ENCODE peak calls at places on chromosomes 5 and 9, in ten cellular contexts. One of them, this sample, is unnamed. For H3K4me1, the result is how much of the 10 kb centered on the place peaks cover.

GRCh38 chr5:132223861-132224260 is 3.8 kb downstream of the P4HA2 start:
- DNase-seq in upper lobe of right lung: no peak
- DNase-seq in pancreas: no peak
- DNase-seq in psoas muscle: no peak
- DNase-seq in effector memory CD4-positive, alpha-beta T cell: no peak
- DNase-seq in ascending aorta: no peak
- DNase-seq in CD4-positive, alpha-beta memory T cell: no peak
- DNase-seq in stomach: no peak
- DNase-seq in neural progenitor cell: no peak
- DNase-seq in CD8-positive, alpha-beta memory T cell: no peak
- DNase-seq in this sample: peak

GRCh38 chr5:96734871-96735325 is 72.7 kb downstream of the CAST start:
- DNase-seq in upper lobe of right lung: no peak
- DNase-seq in pancreas: no peak
- DNase-seq in psoas muscle: no peak
- DNase-seq in effector memory CD4-positive, alpha-beta T cell: no peak
- DNase-seq in ascending aorta: no peak
- DNase-seq in CD4-positive, alpha-beta memory T cell: no peak
- DNase-seq in stomach: no peak
- DNase-seq in neural progenitor cell: no peak
- DNase-seq in CD8-positive, alpha-beta memory T cell: no peak
- DNase-seq in this sample: no peak

GRCh38 chr9:112011051-112011620 is 114.5 kb downstream of the UGCG start:
- DNase-seq in upper lobe of right lung: no peak
- DNase-seq in pancreas: no peak
- DNase-seq in psoas muscle: no peak
- DNase-seq in effector memory CD4-positive, alpha-beta T cell: no peak
- DNase-seq in ascending aorta: no peak
- DNase-seq in CD4-positive, alpha-beta memory T cell: no peak
- DNase-seq in stomach: no peak
- DNase-seq in neural progenitor cell: no peak
- DNase-seq in CD8-positive, alpha-beta memory T cell: no peak
- DNase-seq in this sample: no peak

GRCh38 chr9:15400281-15400941 is 22.3 kb upstream of the SNAPC3 start:
- DNase-seq in upper lobe of right lung: no peak
- DNase-seq in pancreas: no peak
- DNase-seq in psoas muscle: no peak
- DNase-seq in effector memory CD4-positive, alpha-beta T cell: no peak
- DNase-seq in ascending aorta: no peak
- DNase-seq in CD4-positive, alpha-beta memory T cell: no peak
- DNase-seq in stomach: no peak
- DNase-seq in neural progenitor cell: no peak
- DNase-seq in CD8-positive, alpha-beta memory T cell: no peak
- DNase-seq in this sample: no peak

GRCh38 chr9:128629852-128630545 is 26.6 kb downstream of the DYNC2I2 start:
- DNase-seq in upper lobe of right lung: no peak
- DNase-seq in pancreas: no peak
- DNase-seq in psoas muscle: no peak
- DNase-seq in effector memory CD4-positive, alpha-beta T cell: no peak
- DNase-seq in ascending aorta: no peak
- DNase-seq in CD4-positive, alpha-beta memory T cell: no peak
- DNase-seq in stomach: no peak
- DNase-seq in neural progenitor cell: no peak
- DNase-seq in CD8-positive, alpha-beta memory T cell: peak
- DNase-seq in this sample: no peak

GRCh38 chr5:157172408-157172807 is 6.3 kb upstream of the GARIN3 start:
- DNase-seq in upper lobe of right lung: no peak
- DNase-seq in pancreas: no peak
- DNase-seq in psoas muscle: no peak
- DNase-seq in effector memory CD4-positive, alpha-beta T cell: peak
- DNase-seq in ascending aorta: no peak
- DNase-seq in CD4-positive, alpha-beta memory T cell: peak
- DNase-seq in stomach: no peak
- DNase-seq in neural progenitor cell: no peak
- DNase-seq in CD8-positive, alpha-beta memory T cell: peak
- DNase-seq in this sample: no peak

GRCh38 chr5:56094579-56095361 is 100.0 kb upstream of the IL6ST start:
- DNase-seq in upper lobe of right lung: no peak
- DNase-seq in pancreas: no peak
- DNase-seq in psoas muscle: no peak
- DNase-seq in effector memory CD4-positive, alpha-beta T cell: no peak
- DNase-seq in ascending aorta: no peak
- DNase-seq in CD4-positive, alpha-beta memory T cell: no peak
- DNase-seq in stomach: no peak
- DNase-seq in neural progenitor cell: no peak
- DNase-seq in CD8-positive, alpha-beta memory T cell: no peak
- DNase-seq in this sample: no peak

GRCh38 chr5:133289686-133290367 is 238.0 kb downstream of the HSPA4 start:
- DNase-seq in upper lobe of right lung: no peak
- DNase-seq in pancreas: no peak
- DNase-seq in psoas muscle: no peak
- DNase-seq in effector memory CD4-positive, alpha-beta T cell: no peak
- DNase-seq in ascending aorta: no peak
- DNase-seq in CD4-positive, alpha-beta memory T cell: no peak
- DNase-seq in stomach: no peak
- DNase-seq in neural progenitor cell: no peak
- DNase-seq in CD8-positive, alpha-beta memory T cell: no peak
- DNase-seq in this sample: no peak

GRCh38 chr5:95841914-95842812 is 19.6 kb upstream of the GLRX start:
- DNase-seq in upper lobe of right lung: no peak
- DNase-seq in pancreas: no peak
- DNase-seq in psoas muscle: peak
- DNase-seq in effector memory CD4-positive, alpha-beta T cell: no peak
- DNase-seq in ascending aorta: no peak
- DNase-seq in CD4-positive, alpha-beta memory T cell: no peak
- DNase-seq in stomach: peak
- DNase-seq in neural progenitor cell: no peak
- DNase-seq in CD8-positive, alpha-beta memory T cell: no peak
- DNase-seq in this sample: peak

GRCh38 chr5:10056228-10056760 is 193.4 kb downstream of the ATPSCKMT start:
- DNase-seq in upper lobe of right lung: no peak
- DNase-seq in pancreas: no peak
- DNase-seq in psoas muscle: no peak
- DNase-seq in effector memory CD4-positive, alpha-beta T cell: no peak
- DNase-seq in ascending aorta: no peak
- DNase-seq in CD4-positive, alpha-beta memory T cell: no peak
- DNase-seq in stomach: no peak
- DNase-seq in neural progenitor cell: no peak
- DNase-seq in CD8-positive, alpha-beta memory T cell: no peak
- DNase-seq in this sample: no peak

GRCh38 chr9:126389958-126390357 is 63.3 kb downstream of the MVB12B start:
- DNase-seq in upper lobe of right lung: no peak
- DNase-seq in pancreas: no peak
- DNase-seq in psoas muscle: no peak
- DNase-seq in effector memory CD4-positive, alpha-beta T cell: no peak
- DNase-seq in ascending aorta: no peak
- DNase-seq in CD4-positive, alpha-beta memory T cell: no peak
- DNase-seq in stomach: no peak
- DNase-seq in neural progenitor cell: no peak
- DNase-seq in CD8-positive, alpha-beta memory T cell: no peak
- DNase-seq in this sample: no peak

GRCh38 chr9:13758876-13759275 is 479.4 kb upstream of the MPDZ start:
- DNase-seq in upper lobe of right lung: no peak
- DNase-seq in pancreas: no peak
- DNase-seq in psoas muscle: no peak
- DNase-seq in effector memory CD4-positive, alpha-beta T cell: no peak
- DNase-seq in ascending aorta: no peak
- DNase-seq in CD4-positive, alpha-beta memory T cell: no peak
- DNase-seq in stomach: no peak
- DNase-seq in neural progenitor cell: no peak
- DNase-seq in CD8-positive, alpha-beta memory T cell: no peak
- DNase-seq in this sample: no peak

GRCh38 chr5:45795458-45795857 is 99.3 kb upstream of the HCN1 start:
- DNase-seq in upper lobe of right lung: no peak
- DNase-seq in pancreas: no peak
- DNase-seq in psoas muscle: no peak
- DNase-seq in effector memory CD4-positive, alpha-beta T cell: no peak
- DNase-seq in ascending aorta: no peak
- DNase-seq in CD4-positive, alpha-beta memory T cell: no peak
- DNase-seq in stomach: no peak
- DNase-seq in neural progenitor cell: no peak
- DNase-seq in CD8-positive, alpha-beta memory T cell: no peak
- DNase-seq in this sample: no peak

GRCh38 chr5:98268162-98268860 is 505.2 kb upstream of the RGMB start:
- DNase-seq in upper lobe of right lung: peak
- DNase-seq in pancreas: no peak
- DNase-seq in psoas muscle: no peak
- DNase-seq in effector memory CD4-positive, alpha-beta T cell: no peak
- DNase-seq in ascending aorta: no peak
- DNase-seq in CD4-positive, alpha-beta memory T cell: no peak
- DNase-seq in stomach: no peak
- DNase-seq in neural progenitor cell: no peak
- DNase-seq in CD8-positive, alpha-beta memory T cell: no peak
- DNase-seq in this sample: no peak

GRCh38 chr9:135612981-135613910 is 26.1 kb downstream of the GLT6D1 start:
- DNase-seq in upper lobe of right lung: peak
- DNase-seq in pancreas: no peak
- DNase-seq in psoas muscle: no peak
- DNase-seq in effector memory CD4-positive, alpha-beta T cell: no peak
- DNase-seq in ascending aorta: no peak
- DNase-seq in CD4-positive, alpha-beta memory T cell: no peak
- DNase-seq in stomach: no peak
- DNase-seq in neural progenitor cell: no peak
- DNase-seq in CD8-positive, alpha-beta memory T cell: no peak
- DNase-seq in this sample: no peak

GRCh38 chr9:68762570-68762969 is 57.5 kb downstream of the PIP5K1B start:
- DNase-seq in upper lobe of right lung: no peak
- DNase-seq in pancreas: no peak
- DNase-seq in psoas muscle: no peak
- DNase-seq in effector memory CD4-positive, alpha-beta T cell: no peak
- DNase-seq in ascending aorta: no peak
- DNase-seq in CD4-positive, alpha-beta memory T cell: no peak
- DNase-seq in stomach: no peak
- DNase-seq in neural progenitor cell: no peak
- DNase-seq in CD8-positive, alpha-beta memory T cell: no peak
- DNase-seq in this sample: no peak

GRCh38 chr9:71941060-71941568 is 29.7 kb downstream of the C9orf85 start:
- DNase-seq in upper lobe of right lung: no peak
- DNase-seq in pancreas: no peak
- DNase-seq in psoas muscle: no peak
- DNase-seq in effector memory CD4-positive, alpha-beta T cell: no peak
- DNase-seq in ascending aorta: no peak
- DNase-seq in CD4-positive, alpha-beta memory T cell: no peak
- DNase-seq in stomach: no peak
- DNase-seq in neural progenitor cell: no peak
- DNase-seq in CD8-positive, alpha-beta memory T cell: no peak
- DNase-seq in this sample: no peak

DNA sequence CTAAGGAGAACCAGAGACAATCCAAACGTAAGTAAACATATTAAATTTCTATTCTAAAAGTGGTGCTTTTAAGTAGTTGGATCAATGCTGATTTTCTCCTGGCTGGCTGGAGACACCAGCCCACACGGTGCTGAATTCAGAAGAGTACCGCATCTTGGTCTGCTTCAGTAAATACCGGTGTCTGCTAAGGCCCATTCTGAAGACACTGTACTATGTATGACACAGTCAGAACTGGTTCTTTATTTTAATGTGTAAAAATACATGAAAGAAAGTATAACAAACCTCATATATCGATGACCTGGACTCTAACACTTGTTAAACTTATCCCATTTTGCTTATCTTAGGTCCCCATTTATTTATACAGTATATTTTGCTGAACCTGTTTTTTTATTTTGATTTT is 32.8 kb downstream of the RAPGEF1 start:
- DNase-seq in upper lobe of right lung: no peak
- DNase-seq in pancreas: no peak
- DNase-seq in psoas muscle: no peak
- DNase-seq in effector memory CD4-positive, alpha-beta T cell: no peak
- DNase-seq in ascending aorta: no peak
- DNase-seq in CD4-positive, alpha-beta memory T cell: no peak
- DNase-seq in stomach: no peak
- DNase-seq in neural progenitor cell: no peak
- DNase-seq in CD8-positive, alpha-beta memory T cell: no peak
- DNase-seq in this sample: no peak
- H3K4me1 ChIP-seq in upper lobe of right lung: half or more
- H3K4me1 ChIP-seq in pancreas: half or more
- H3K4me1 ChIP-seq in psoas muscle: half or more
- H3K4me1 ChIP-seq in effector memory CD4-positive, alpha-beta T cell: under half
- H3K4me1 ChIP-seq in ascending aorta: under half
- H3K4me1 ChIP-seq in CD4-positive, alpha-beta memory T cell: half or more
- H3K4me1 ChIP-seq in stomach: half or more
- H3K4me1 ChIP-seq in neural progenitor cell: under half
- H3K4me1 ChIP-seq in CD8-positive, alpha-beta memory T cell: half or more
- H3K4me1 ChIP-seq in this sample: half or more

DNA sequence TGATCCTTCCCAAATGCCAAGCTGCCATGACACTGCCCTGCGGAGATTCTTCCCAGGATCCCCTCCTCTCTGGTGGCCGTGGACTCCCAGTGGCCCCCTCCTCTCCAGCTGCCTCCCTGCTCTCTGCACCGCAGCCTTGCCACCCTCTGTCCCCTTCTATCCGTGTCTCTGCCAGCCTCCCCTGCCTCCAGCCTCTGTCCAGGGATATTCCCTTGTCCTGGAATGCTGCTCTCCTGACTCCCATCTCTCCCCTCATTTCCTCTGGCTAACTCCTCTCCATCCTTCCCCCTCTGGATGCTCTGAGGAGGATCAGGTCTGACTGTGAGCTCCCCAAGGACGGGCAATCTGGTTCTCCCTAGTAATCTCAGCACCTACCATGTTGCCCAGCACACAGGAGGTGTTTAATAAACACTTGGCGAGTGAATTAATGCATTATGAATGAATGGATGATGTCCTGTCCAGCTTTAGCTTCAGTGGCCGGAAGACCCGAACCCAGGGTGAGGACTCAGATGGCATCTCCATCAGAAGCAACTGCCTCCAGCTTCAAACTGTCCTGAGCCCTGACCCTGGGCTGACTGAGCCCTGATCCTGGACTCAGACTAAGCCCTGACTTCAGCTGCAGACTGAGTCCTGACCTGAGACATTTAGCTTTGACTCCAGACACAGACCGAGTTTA is 7.5 kb upstream of the CRB2 start:
- DNase-seq in upper lobe of right lung: no peak
- DNase-seq in pancreas: no peak
- DNase-seq in psoas muscle: no peak
- DNase-seq in effector memory CD4-positive, alpha-beta T cell: no peak
- DNase-seq in ascending aorta: no peak
- DNase-seq in CD4-positive, alpha-beta memory T cell: no peak
- DNase-seq in stomach: no peak
- DNase-seq in neural progenitor cell: no peak
- DNase-seq in CD8-positive, alpha-beta memory T cell: no peak
- DNase-seq in this sample: no peak
- H3K4me1 ChIP-seq in upper lobe of right lung: under half
- H3K4me1 ChIP-seq in pancreas: under half
- H3K4me1 ChIP-seq in psoas muscle: under half
- H3K4me1 ChIP-seq in effector memory CD4-positive, alpha-beta T cell: under half
- H3K4me1 ChIP-seq in ascending aorta: under half
- H3K4me1 ChIP-seq in CD4-positive, alpha-beta memory T cell: under half
- H3K4me1 ChIP-seq in stomach: under half
- H3K4me1 ChIP-seq in neural progenitor cell: under half
- H3K4me1 ChIP-seq in CD8-positive, alpha-beta memory T cell: under half
- H3K4me1 ChIP-seq in this sample: under half

GRCh38 chr5:169286572-169287325 is 14.2 kb downstream of the SLIT3 start:
- DNase-seq in upper lobe of right lung: no peak
- DNase-seq in pancreas: no peak
- DNase-seq in psoas muscle: no peak
- DNase-seq in effector memory CD4-positive, alpha-beta T cell: no peak
- DNase-seq in ascending aorta: no peak
- DNase-seq in CD4-positive, alpha-beta memory T cell: no peak
- DNase-seq in stomach: no peak
- DNase-seq in neural progenitor cell: no peak
- DNase-seq in CD8-positive, alpha-beta memory T cell: no peak
- DNase-seq in this sample: no peak
- H3K4me1 ChIP-seq in upper lobe of right lung: under half
- H3K4me1 ChIP-seq in pancreas: under half
- H3K4me1 ChIP-seq in psoas muscle: under half
- H3K4me1 ChIP-seq in effector memory CD4-positive, alpha-beta T cell: under half
- H3K4me1 ChIP-seq in ascending aorta: under half
- H3K4me1 ChIP-seq in CD4-positive, alpha-beta memory T cell: under half
- H3K4me1 ChIP-seq in stomach: under half
- H3K4me1 ChIP-seq in neural progenitor cell: under half
- H3K4me1 ChIP-seq in CD8-positive, alpha-beta memory T cell: under half
- H3K4me1 ChIP-seq in this sample: under half

GRCh38 chr5:172410160-172410559 is 44.2 kb downstream of the SH3PXD2B start:
- DNase-seq in upper lobe of right lung: no peak
- DNase-seq in pancreas: no peak
- DNase-seq in psoas muscle: no peak
- DNase-seq in effector memory CD4-positive, alpha-beta T cell: no peak
- DNase-seq in ascending aorta: no peak
- DNase-seq in CD4-positive, alpha-beta memory T cell: no peak
- DNase-seq in stomach: no peak
- DNase-seq in neural progenitor cell: no peak
- DNase-seq in CD8-positive, alpha-beta memory T cell: no peak
- DNase-seq in this sample: no peak
- H3K4me1 ChIP-seq in upper lobe of right lung: under half
- H3K4me1 ChIP-seq in pancreas: under half
- H3K4me1 ChIP-seq in psoas muscle: under half
- H3K4me1 ChIP-seq in effector memory CD4-positive, alpha-beta T cell: under half
- H3K4me1 ChIP-seq in ascending aorta: under half
- H3K4me1 ChIP-seq in CD4-positive, alpha-beta memory T cell: under half
- H3K4me1 ChIP-seq in stomach: under half
- H3K4me1 ChIP-seq in neural progenitor cell: under half
- H3K4me1 ChIP-seq in CD8-positive, alpha-beta memory T cell: under half
- H3K4me1 ChIP-seq in this sample: under half

This sample was measured in RWPE2.